ENCODE peak calls at places on chromosomes 12 and 14, in nine cellular contexts. L, C, I, N, W, R, D, H and O are unnamed samples.

GRCh38 chr12:71746983-71747611 is 7.6 kb upstream of the RAB21 start:
- DNase-seq in C (peak; percentile 63), L (peak; percentile 21), R (no peak), N (peak; percentile 49), W (peak; percentile 77), H (peak; percentile 34), I (peak; percentile 21), D (peak; percentile 46), O (no peak)

GRCh38 chr14:104510794-104511611 is 68.6 kb upstream of the C14orf180 start:
- DNase-seq in I (no peak), N (no peak), R (no peak), D (no peak), W (no peak), C (peak; percentile 24), L (no peak), H (no peak), O (peak; percentile 57)

GRCh38 chr14:51600658-51601057 is 51.1 kb upstream of the FRMD6 start:
- DNase-seq in R (no peak), C (no peak), I (no peak), D (no peak), L (no peak), N (no peak), W (no peak), H (no peak), O (no peak)

GRCh38 chr12:50659260-50659659 is 104.6 kb upstream of the ATF1 start:
- DNase-seq in H (no peak), N (no peak), D (no peak), L (no peak), C (no peak), W (no peak), I (no peak), R (no peak), O (no peak)

GRCh38 chr12:19484738-19485137 is 45.4 kb downstream of the AEBP2 start:
- DNase-seq in C (no peak), H (no peak), N (no peak), D (no peak), I (no peak), R (no peak), L (no peak), W (no peak), O (no peak)

GRCh38 chr12:51009038-51009437 is 17.1 kb downstream of the SLC11A2 start:
- DNase-seq in R (no peak), C (peak; percentile 65), W (no peak), L (peak; percentile 26), I (no peak), N (no peak), D (peak; percentile 57), H (peak; percentile 44), O (no peak)

GRCh38 chr12:110733089-110733715 is 9.5 kb downstream of the PPP1CC start:
- DNase-seq in H (no peak), W (no peak), I (no peak), C (peak; percentile 42), R (no peak), N (no peak), L (no peak), D (no peak), O (no peak)

GRCh38 chr14:65167072-65167645 is 64.8 kb upstream of the MAX start:
- DNase-seq in W (no peak), D (no peak), R (no peak), N (no peak), C (no peak), L (no peak), H (no peak), I (no peak), O (no peak)

GRCh38 chr14:21860172-21860571 is 186.6 kb upstream of the OR4E1 start:
- DNase-seq in C (no peak), L (peak; percentile 15), R (no peak), N (peak; percentile 52), I (no peak), W (peak; percentile 40), D (no peak), H (no peak), O (no peak)

GRCh38 chr12:108689314-108690190 is 41.8 kb downstream of the CORO1C start:
- DNase-seq in N (no peak), H (no peak), I (no peak), W (no peak), R (no peak), D (peak; percentile 27), C (peak; percentile 75), L (no peak), O (peak; percentile 85)

GRCh38 chr14:50801706-50802105 is 29.3 kb downstream of the NIN start:
- DNase-seq in I (no peak), C (no peak), R (no peak), N (no peak), L (no peak), H (no peak), W (peak; percentile 68), D (no peak), O (no peak)

GRCh38 chr14:104184506-104184905 is 46.1 kb downstream of the KIF26A start:
- DNase-seq in I (no peak), D (no peak), N (no peak), L (no peak), C (no peak), R (no peak), H (no peak), W (no peak), O (no peak)

GRCh38 chr14:20679907-20680306 is 4.5 kb upstream of the RNASE4 start:
- DNase-seq in D (no peak), N (peak; percentile 48), C (no peak), I (peak; percentile 26), H (no peak), R (no peak), W (peak; percentile 48), L (no peak), O (no peak)

GRCh38 chr12:105076098-105076497 is 8.2 kb downstream of the ALDH1L2 start:
- DNase-seq in C (no peak), H (no peak), D (no peak), R (no peak), I (no peak), L (no peak), N (no peak), W (peak; percentile 25), O (no peak)

GRCh38 chr12:56307221-56307965 is 7.3 kb upstream of the CS start:
- DNase-seq in D (no peak), N (no peak), L (no peak), I (no peak), C (no peak), H (no peak), W (no peak), R (no peak), O (no peak)

GRCh38 chr14:100494645-100495044 is 92.6 kb downstream of the BEGAIN start:
- DNase-seq in L (no peak), D (no peak), C (no peak), R (no peak), W (no peak), H (no peak), I (no peak), N (no peak), O (no peak)

GRCh38 chr12:1590083-1590979 is 4.0 kb downstream of the FBXL14 start:
- DNase-seq in L (no peak), R (no peak), H (no peak), W (no peak), D (peak; percentile 24), N (peak; percentile 74), I (no peak), C (no peak), O (no peak)

GRCh38 chr12:94384030-94384429 is 75.6 kb downstream of the CEP83 start:
- DNase-seq in L (no peak), H (no peak), N (no peak), C (no peak), W (no peak), D (no peak), R (no peak), I (no peak), O (no peak)

GRCh38 chr12:94304012-94304411 is 155.6 kb downstream of the PLXNC1 start:
- DNase-seq in R (no peak), H (no peak), W (no peak), L (no peak), I (no peak), N (no peak), D (no peak), C (no peak), O (no peak)

GRCh38 chr12:41932028-41932427 is 212.6 kb downstream of the GXYLT1 start:
- DNase-seq in D (no peak), H (no peak), C (no peak), I (no peak), R (no peak), L (no peak), W (no peak), N (no peak), O (no peak)

GRCh38 chr14:99946652-99947489 is 118.4 kb upstream of the EVL start:
- DNase-seq in W (peak; percentile 39), H (peak; percentile 36), D (peak; percentile 35), I (no peak), N (peak; percentile 88), R (no peak), L (peak; percentile 57), C (peak; percentile 83), O (no peak)

GRCh38 chr14:91363776-91364523 is 53.7 kb downstream of the CCDC88C start:
- DNase-seq in R (no peak), N (no peak), I (no peak), D (peak; percentile 55), C (no peak), H (no peak), W (no peak), L (no peak), O (no peak)

GRCh38 chr12:4228122-4228580 is 45.4 kb upstream of the CCND2 start:
- DNase-seq in H (no peak), R (no peak), D (no peak), W (no peak), L (no peak), C (peak; percentile 11), I (no peak), N (peak; percentile 48), O (peak; percentile 68)